ENCODE peak calls at places on chromosomes 5 and 9, in nine cellular contexts. One of them, this sample, is unnamed.

GRCh38 chr9:100064872-100065581 is 33.8 kb downstream of the ERP44 start:
- DNase-seq in cardiac muscle cell: no peak
- DNase-seq in tibial artery: no peak
- DNase-seq in psoas muscle: no peak
- DNase-seq in endothelial cell of umbilical vein: no peak
- DNase-seq in fibroblast of lung: peak; percentile 75
- DNase-seq in lower lobe of right lung: no peak
- DNase-seq in PC-3: peak; percentile 77
- DNase-seq in GM23338: no peak
- DNase-seq in this sample: peak; percentile 62

GRCh38 chr5:142201471-142201887 is 92.9 kb downstream of the NDFIP1 start:
- DNase-seq in cardiac muscle cell: no peak
- DNase-seq in tibial artery: no peak
- DNase-seq in psoas muscle: no peak
- DNase-seq in endothelial cell of umbilical vein: peak; percentile 85
- DNase-seq in fibroblast of lung: peak; percentile 94
- DNase-seq in lower lobe of right lung: no peak
- DNase-seq in PC-3: peak; percentile 74
- DNase-seq in GM23338: no peak
- DNase-seq in this sample: peak; percentile 66

GRCh38 chr9:87148391-87149237 is 201.3 kb upstream of the GAS1 start:
- DNase-seq in cardiac muscle cell: peak; percentile 49
- DNase-seq in tibial artery: peak; percentile 92
- DNase-seq in psoas muscle: peak; percentile 88
- DNase-seq in endothelial cell of umbilical vein: peak; percentile 69
- DNase-seq in fibroblast of lung: peak; percentile 72
- DNase-seq in lower lobe of right lung: peak; percentile 70
- DNase-seq in PC-3: no peak
- DNase-seq in GM23338: peak; percentile 93
- DNase-seq in this sample: peak; percentile 59

GRCh38 chr9:12166511-12166910 is 526.7 kb upstream of the TYRP1 start:
- DNase-seq in cardiac muscle cell: no peak
- DNase-seq in tibial artery: no peak
- DNase-seq in psoas muscle: no peak
- DNase-seq in endothelial cell of umbilical vein: no peak
- DNase-seq in fibroblast of lung: no peak
- DNase-seq in lower lobe of right lung: no peak
- DNase-seq in PC-3: no peak
- DNase-seq in GM23338: no peak
- DNase-seq in this sample: no peak

GRCh38 chr5:171166766-171167165 is 142.3 kb upstream of the TLX3 start:
- DNase-seq in cardiac muscle cell: no peak
- DNase-seq in tibial artery: no peak
- DNase-seq in psoas muscle: no peak
- DNase-seq in endothelial cell of umbilical vein: no peak
- DNase-seq in fibroblast of lung: no peak
- DNase-seq in lower lobe of right lung: no peak
- DNase-seq in PC-3: no peak
- DNase-seq in GM23338: no peak
- DNase-seq in this sample: no peak

GRCh38 chr9:126854734-126855133 is 5.7 kb upstream of the ZBTB34 start:
- DNase-seq in cardiac muscle cell: no peak
- DNase-seq in tibial artery: no peak
- DNase-seq in psoas muscle: no peak
- DNase-seq in endothelial cell of umbilical vein: no peak
- DNase-seq in fibroblast of lung: no peak
- DNase-seq in lower lobe of right lung: no peak
- DNase-seq in PC-3: no peak
- DNase-seq in GM23338: no peak
- DNase-seq in this sample: no peak

GRCh38 chr9:88527626-88528025 is 7.4 kb upstream of the NXNL2 start:
- DNase-seq in cardiac muscle cell: no peak
- DNase-seq in tibial artery: no peak
- DNase-seq in psoas muscle: no peak
- DNase-seq in endothelial cell of umbilical vein: no peak
- DNase-seq in fibroblast of lung: no peak
- DNase-seq in lower lobe of right lung: no peak
- DNase-seq in PC-3: no peak
- DNase-seq in GM23338: no peak
- DNase-seq in this sample: no peak

GRCh38 chr9:70830618-70831017 is 290.8 kb downstream of the TRPM3 start:
- DNase-seq in cardiac muscle cell: peak; percentile 21
- DNase-seq in tibial artery: no peak
- DNase-seq in psoas muscle: no peak
- DNase-seq in endothelial cell of umbilical vein: no peak
- DNase-seq in fibroblast of lung: no peak
- DNase-seq in lower lobe of right lung: no peak
- DNase-seq in PC-3: no peak
- DNase-seq in GM23338: no peak
- DNase-seq in this sample: no peak

GRCh38 chr9:99353408-99353807 is 131.3 kb downstream of the SEC61B start:
- DNase-seq in cardiac muscle cell: no peak
- DNase-seq in tibial artery: peak; percentile 85
- DNase-seq in psoas muscle: peak; percentile 52
- DNase-seq in endothelial cell of umbilical vein: no peak
- DNase-seq in fibroblast of lung: peak; percentile 99
- DNase-seq in lower lobe of right lung: no peak
- DNase-seq in PC-3: peak; percentile 40
- DNase-seq in GM23338: no peak
- DNase-seq in this sample: no peak

DNA sequence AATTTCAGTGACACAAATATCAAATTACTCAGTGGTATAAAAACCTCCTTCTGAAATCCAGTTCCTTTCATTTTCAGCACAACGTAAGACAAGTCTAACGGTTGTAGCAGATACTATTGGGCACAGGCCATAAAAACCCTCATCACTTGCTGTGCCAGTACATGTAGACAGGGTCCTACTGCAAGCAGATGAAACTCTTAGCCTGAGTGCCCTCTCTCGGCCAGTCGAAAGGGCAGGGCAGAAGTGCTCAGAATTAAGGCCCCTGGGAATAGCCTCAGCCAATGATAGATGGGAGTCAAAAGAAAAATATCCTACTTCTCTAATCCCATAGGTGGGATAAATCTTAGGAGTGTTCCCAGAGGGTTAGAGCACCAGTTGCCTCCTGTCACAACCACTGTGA is 168.5 kb upstream of the FER start:
- DNase-seq in cardiac muscle cell: no peak
- DNase-seq in tibial artery: no peak
- DNase-seq in psoas muscle: no peak
- DNase-seq in endothelial cell of umbilical vein: no peak
- DNase-seq in fibroblast of lung: no peak
- DNase-seq in lower lobe of right lung: no peak
- DNase-seq in PC-3: no peak
- DNase-seq in GM23338: peak; percentile 5
- DNase-seq in this sample: no peak
- TF ChIP-seq CTCF in cardiac muscle cell: no peak
- TF ChIP-seq CTCF in tibial artery: no peak
- TF ChIP-seq CTCF in psoas muscle: no peak
- TF ChIP-seq CTCF in endothelial cell of umbilical vein: no peak
- TF ChIP-seq CTCF in fibroblast of lung: no peak
- TF ChIP-seq CTCF in lower lobe of right lung: no peak
- TF ChIP-seq CTCF in PC-3: no peak
- TF ChIP-seq CTCF in GM23338: peak; percentile 65
- TF ChIP-seq CTCF in this sample: no peak

GRCh38 chr9:111978616-111979015 is 82.0 kb downstream of the UGCG start:
- DNase-seq in cardiac muscle cell: no peak
- DNase-seq in tibial artery: peak; percentile 2
- DNase-seq in psoas muscle: no peak
- DNase-seq in endothelial cell of umbilical vein: no peak
- DNase-seq in fibroblast of lung: no peak
- DNase-seq in lower lobe of right lung: no peak
- DNase-seq in PC-3: no peak
- DNase-seq in GM23338: no peak
- DNase-seq in this sample: no peak

GRCh38 chr9:111970827-111971226 is 74.2 kb downstream of the UGCG start:
- DNase-seq in cardiac muscle cell: no peak
- DNase-seq in tibial artery: peak; percentile 5
- DNase-seq in psoas muscle: no peak
- DNase-seq in endothelial cell of umbilical vein: no peak
- DNase-seq in fibroblast of lung: no peak
- DNase-seq in lower lobe of right lung: no peak
- DNase-seq in PC-3: no peak
- DNase-seq in GM23338: no peak
- DNase-seq in this sample: peak; percentile 59

GRCh38 chr9:111975709-111976108 is 79.1 kb downstream of the UGCG start:
- DNase-seq in cardiac muscle cell: no peak
- DNase-seq in tibial artery: peak; percentile 37
- DNase-seq in psoas muscle: no peak
- DNase-seq in endothelial cell of umbilical vein: no peak
- DNase-seq in fibroblast of lung: no peak
- DNase-seq in lower lobe of right lung: peak; percentile 62
- DNase-seq in PC-3: peak; percentile 21
- DNase-seq in GM23338: peak; percentile 62
- DNase-seq in this sample: no peak

GRCh38 chr9:111969622-111970021 is 73.0 kb downstream of the UGCG start:
- DNase-seq in cardiac muscle cell: no peak
- DNase-seq in tibial artery: no peak
- DNase-seq in psoas muscle: no peak
- DNase-seq in endothelial cell of umbilical vein: no peak
- DNase-seq in fibroblast of lung: no peak
- DNase-seq in lower lobe of right lung: no peak
- DNase-seq in PC-3: no peak
- DNase-seq in GM23338: no peak
- DNase-seq in this sample: no peak

DNA sequence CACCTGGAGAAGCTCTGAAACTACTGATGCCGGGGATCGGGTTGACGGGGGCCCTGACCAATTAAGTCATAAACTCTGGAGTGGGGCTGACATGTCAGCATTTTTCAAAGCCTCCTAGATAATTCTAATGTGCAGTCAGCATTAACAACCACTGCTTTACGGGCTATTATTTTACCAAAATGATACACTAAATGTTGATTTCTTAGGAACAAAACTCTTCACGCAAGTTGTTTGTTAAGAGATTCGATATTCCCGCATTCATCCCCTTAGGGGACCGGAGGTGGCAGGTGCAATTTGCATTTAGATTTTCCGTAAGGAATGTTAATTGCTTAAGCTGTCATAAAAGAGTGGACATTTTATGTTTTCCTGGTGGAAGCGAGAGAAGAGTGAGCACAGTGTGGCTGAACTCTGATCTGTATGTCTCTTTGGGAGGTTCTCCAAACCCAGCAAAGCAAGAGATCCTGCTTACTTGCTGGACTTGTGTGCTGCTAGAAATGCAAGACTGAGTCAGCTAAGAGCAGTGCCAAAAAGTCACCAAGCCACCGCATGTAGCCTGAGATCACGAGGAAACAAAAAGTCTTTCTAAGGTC is 77.6 kb downstream of the UGCG start:
- DNase-seq in cardiac muscle cell: no peak
- DNase-seq in tibial artery: peak; percentile 20
- DNase-seq in psoas muscle: no peak
- DNase-seq in endothelial cell of umbilical vein: peak; percentile 48
- DNase-seq in fibroblast of lung: peak; percentile 58
- DNase-seq in lower lobe of right lung: no peak
- DNase-seq in PC-3: peak; percentile 43
- DNase-seq in GM23338: no peak
- DNase-seq in this sample: no peak
- H3K27ac ChIP-seq in cardiac muscle cell: no peak overlapping the region
- H3K27ac ChIP-seq in tibial artery: no peak overlapping the region
- H3K27ac ChIP-seq in psoas muscle: no peak overlapping the region
- H3K27ac ChIP-seq in endothelial cell of umbilical vein: no peak overlapping the region
- H3K27ac ChIP-seq in fibroblast of lung: no peak overlapping the region
- H3K27ac ChIP-seq in lower lobe of right lung: no peak overlapping the region
- H3K27ac ChIP-seq in PC-3: peak overlapping the region; percentile 9
- H3K27ac ChIP-seq in GM23338: no peak overlapping the region
- H3K27ac ChIP-seq in this sample: no peak overlapping the region

DNA sequence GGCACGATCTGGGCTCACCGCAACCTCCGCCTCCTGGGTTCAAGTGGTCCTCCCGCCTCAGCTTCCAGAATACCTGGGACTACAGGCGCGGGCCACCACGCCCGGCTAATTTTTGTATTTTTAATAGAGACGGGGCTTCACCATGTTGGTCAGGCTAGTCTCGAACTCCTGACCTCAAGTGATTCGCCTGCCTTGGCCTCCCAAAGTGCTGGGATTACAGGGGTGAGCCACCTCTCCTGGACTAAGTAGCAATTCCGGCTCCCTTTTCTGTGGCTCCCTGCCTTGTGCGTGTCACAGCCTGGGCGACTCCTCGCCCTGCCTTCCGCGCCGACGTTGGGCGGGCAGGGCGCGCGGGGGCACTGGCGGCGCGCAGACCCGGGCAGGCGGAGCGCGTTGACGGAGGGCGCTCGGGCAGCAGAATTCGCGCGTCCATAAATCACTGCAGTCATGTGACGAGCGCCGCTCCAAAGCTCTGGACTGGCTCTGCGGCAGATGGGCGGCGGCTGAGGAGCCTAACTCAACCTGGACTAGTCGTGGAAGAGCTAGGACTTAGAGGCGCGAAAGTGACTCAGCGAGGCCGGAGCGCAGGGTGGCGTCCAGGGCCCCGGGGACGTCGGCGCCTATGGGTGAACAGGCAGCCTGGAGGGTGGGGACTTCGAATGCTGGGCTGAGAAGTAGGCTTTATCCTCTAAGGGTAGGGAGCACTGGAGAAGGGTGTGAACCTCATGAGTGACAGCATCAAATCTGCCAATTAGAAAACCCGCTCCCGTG is 1.4 kb upstream of the CIZ1 start:
- DNase-seq in cardiac muscle cell: no peak
- DNase-seq in tibial artery: peak; percentile 96
- DNase-seq in psoas muscle: peak; percentile 87
- DNase-seq in endothelial cell of umbilical vein: peak; percentile 95
- DNase-seq in fibroblast of lung: peak; percentile 90
- DNase-seq in lower lobe of right lung: peak; percentile 87
- DNase-seq in PC-3: peak; percentile 93
- DNase-seq in GM23338: peak; percentile 79
- DNase-seq in this sample: peak; percentile 94
- TF ChIP-seq CTCF in cardiac muscle cell: peak; percentile 38
- TF ChIP-seq CTCF in tibial artery: peak; percentile 12
- TF ChIP-seq CTCF in psoas muscle: peak; percentile 37
- TF ChIP-seq CTCF in endothelial cell of umbilical vein: peak; percentile 42
- TF ChIP-seq CTCF in fibroblast of lung: no peak
- TF ChIP-seq CTCF in lower lobe of right lung: no peak
- TF ChIP-seq CTCF in PC-3: peak; percentile 60
- TF ChIP-seq CTCF in GM23338: peak; percentile 67
- TF ChIP-seq CTCF in this sample: peak; percentile 23

GRCh38 chr5:8366296-8366695 is 497.3 kb downstream of the MTRR start:
- DNase-seq in cardiac muscle cell: no peak
- DNase-seq in tibial artery: no peak
- DNase-seq in psoas muscle: no peak
- DNase-seq in endothelial cell of umbilical vein: no peak
- DNase-seq in fibroblast of lung: no peak
- DNase-seq in lower lobe of right lung: no peak
- DNase-seq in PC-3: peak; percentile 60
- DNase-seq in GM23338: no peak
- DNase-seq in this sample: no peak

GRCh38 chr5:8362507-8362906 is 493.6 kb downstream of the MTRR start:
- DNase-seq in cardiac muscle cell: no peak
- DNase-seq in tibial artery: no peak
- DNase-seq in psoas muscle: no peak
- DNase-seq in endothelial cell of umbilical vein: no peak
- DNase-seq in fibroblast of lung: no peak
- DNase-seq in lower lobe of right lung: no peak
- DNase-seq in PC-3: peak; percentile 56
- DNase-seq in GM23338: no peak
- DNase-seq in this sample: no peak

DNA sequence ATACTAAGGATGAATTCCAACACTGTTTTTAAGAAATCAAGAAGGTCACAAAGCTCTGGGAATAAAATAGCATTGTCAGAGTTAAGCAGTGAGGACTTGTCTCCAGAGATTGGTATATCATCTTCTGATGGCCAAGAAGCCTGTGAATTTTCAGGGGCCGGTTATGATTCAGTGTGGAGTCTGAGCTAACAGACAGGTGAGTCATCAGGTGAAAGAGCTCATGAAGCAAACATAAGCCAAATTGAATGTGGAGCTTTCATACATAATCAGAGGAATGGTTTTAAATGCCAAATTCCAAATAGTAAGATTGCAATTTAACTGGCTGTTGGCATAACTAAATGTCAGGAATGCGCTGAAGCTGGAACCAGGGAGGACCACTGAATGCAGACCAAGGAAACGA is 494.2 kb downstream of the MTRR start:
- DNase-seq in cardiac muscle cell: no peak
- DNase-seq in tibial artery: no peak
- DNase-seq in psoas muscle: no peak
- DNase-seq in endothelial cell of umbilical vein: no peak
- DNase-seq in fibroblast of lung: no peak
- DNase-seq in lower lobe of right lung: no peak
- DNase-seq in PC-3: peak; percentile 99
- DNase-seq in GM23338: no peak
- DNase-seq in this sample: peak; percentile 26
- H3K27ac ChIP-seq in cardiac muscle cell: no peak overlapping the region
- H3K27ac ChIP-seq in tibial artery: no peak overlapping the region
- H3K27ac ChIP-seq in psoas muscle: no peak overlapping the region
- H3K27ac ChIP-seq in endothelial cell of umbilical vein: no peak overlapping the region
- H3K27ac ChIP-seq in fibroblast of lung: no peak overlapping the region
- H3K27ac ChIP-seq in lower lobe of right lung: no peak overlapping the region
- H3K27ac ChIP-seq in PC-3: peak overlapping the region; percentile 86
- H3K27ac ChIP-seq in GM23338: no peak overlapping the region
- H3K27ac ChIP-seq in this sample: no peak overlapping the region

This sample was measured in RWPE1.